ENCODE peak calls at places on chromosomes 4 and X, in ten cellular contexts. W, K, E, C, T, R, U, Q, B and N are unnamed samples.

GRCh38 chr4:155339588-155339987 is 37.2 kb downstream of the MAP9 start:
- DNase-seq in W (no peak), K (no peak), E (no peak), C (no peak), T (no peak), R (no peak), U (no peak), Q (no peak), B (no peak), N (peak; percentile 7)

GRCh38 chr4:139560396-139561084 is 4.5 kb upstream of the SETD7 start:
- DNase-seq in W (peak; percentile 67), K (no peak), E (no peak), C (no peak), T (no peak), R (no peak), U (no peak), Q (peak; percentile 48), B (no peak), N (no peak)

GRCh38 chrX:17488036-17488435 is 113.0 kb downstream of the NHS start:
- DNase-seq in W (no peak), K (no peak), E (no peak), C (no peak), T (no peak), R (no peak), U (no peak), Q (no peak), B (peak; percentile 33), N (peak; percentile 22)

GRCh38 chr4:101346562-101347266 is 612 bp downstream of the PPP3CA start:
- DNase-seq in W (peak; percentile 76), K (peak; percentile 63), E (peak; percentile 77), C (peak; percentile 42), T (peak; percentile 85), R (peak; percentile 93), U (peak; percentile 35), Q (peak; percentile 79), B (peak; percentile 43), N (peak; percentile 21)

GRCh38 chr4:118865091-118865708 is 23.5 kb upstream of the SYNPO2 start:
- DNase-seq in W (peak; percentile 48), K (no peak), E (peak; percentile 65), C (no peak), T (no peak), R (no peak), U (peak; percentile 73), Q (peak; percentile 35), B (peak; percentile 53), N (peak; percentile 79)

GRCh38 chr4:55491486-55491885 is 55.2 kb downstream of the CLOCK start:
- DNase-seq in W (no peak), K (no peak), E (no peak), C (no peak), T (no peak), R (no peak), U (no peak), Q (no peak), B (peak; percentile 22), N (no peak)

GRCh38 chr4:123892997-123893745 is 496.6 kb downstream of the SPRY1 start:
- DNase-seq in W (no peak), K (no peak), E (no peak), C (no peak), T (no peak), R (no peak), U (no peak), Q (no peak), B (peak; percentile 36), N (peak; percentile 10)

GRCh38 chr4:126799971-126800722 is 832.6 kb upstream of the INTU start:
- DNase-seq in W (no peak), K (no peak), E (no peak), C (no peak), T (no peak), R (no peak), U (no peak), Q (no peak), B (peak; percentile 69), N (peak; percentile 26)

GRCh38 chrX:9538544-9539045 is 73.7 kb downstream of the TBL1X start:
- DNase-seq in W (no peak), K (no peak), E (no peak), C (no peak), T (no peak), R (no peak), U (no peak), Q (no peak), B (no peak), N (no peak)

GRCh38 chrX:129574214-129574613 is 34.2 kb downstream of the OCRL start:
- DNase-seq in W (no peak), K (no peak), E (no peak), C (no peak), T (no peak), R (no peak), U (no peak), Q (no peak), B (no peak), N (no peak)

GRCh38 chrX:129572422-129572821 is 32.4 kb downstream of the OCRL start:
- DNase-seq in W (no peak), K (no peak), E (no peak), C (no peak), T (no peak), R (no peak), U (no peak), Q (no peak), B (peak; percentile 7), N (no peak)

GRCh38 chrX:129566081-129566480 is 26.0 kb downstream of the OCRL start:
- DNase-seq in W (no peak), K (no peak), E (no peak), C (no peak), T (no peak), R (no peak), U (no peak), Q (no peak), B (peak; percentile 12), N (no peak)

GRCh38 chrX:129565046-129565649 is 25.1 kb downstream of the OCRL start:
- DNase-seq in W (peak; percentile 58), K (no peak), E (no peak), C (no peak), T (no peak), R (no peak), U (no peak), Q (no peak), B (no peak), N (no peak)

DNA sequence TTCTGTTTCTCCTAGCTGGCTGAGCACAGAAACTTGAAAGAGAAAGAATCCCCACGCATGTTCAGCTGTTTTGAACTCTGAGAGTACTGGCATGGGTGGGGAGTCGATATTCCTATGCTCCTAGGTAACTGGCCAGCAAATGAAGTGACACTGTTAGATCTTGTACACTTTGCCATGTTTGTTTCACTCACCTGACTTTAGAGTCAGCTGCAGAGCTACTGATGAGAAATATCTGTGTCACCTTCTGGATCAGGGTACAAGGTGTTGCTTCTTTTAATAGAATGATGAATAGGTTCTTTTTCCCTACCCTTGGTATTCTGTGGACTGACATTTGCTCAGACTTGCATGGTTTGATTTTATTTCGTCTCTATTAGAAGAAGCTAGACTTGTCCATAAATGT is 28.3 kb downstream of the OCRL start:
- DNase-seq in W (no peak), K (no peak), E (no peak), C (no peak), T (no peak), R (no peak), U (no peak), Q (no peak), B (no peak), N (no peak)
- H3K36me3 ChIP-seq in W (peaks cover 9% of the 10 kb centered on the region), K (no peaks in the 10 kb centered on the region), E (peaks cover 7% of the 10 kb centered on the region), C (no peaks in the 10 kb centered on the region), T (peaks cover 8% of the 10 kb centered on the region), R (peaks cover 36% of the 10 kb centered on the region), U (no peaks in the 10 kb centered on the region), Q (no peaks in the 10 kb centered on the region), B (peaks cover 16% of the 10 kb centered on the region), N (peaks cover 2% of the 10 kb centered on the region)

GRCh38 chrX:48083706-48084105 is 12.3 kb upstream of the ZNF630 start:
- DNase-seq in W (no peak), K (no peak), E (no peak), C (no peak), T (no peak), R (no peak), U (no peak), Q (no peak), B (no peak), N (peak; percentile 0)

GRCh38 chrX:48086119-48086518 is 14.7 kb upstream of the ZNF630 start:
- DNase-seq in W (no peak), K (no peak), E (no peak), C (no peak), T (no peak), R (no peak), U (no peak), Q (no peak), B (no peak), N (peak; percentile 54)

DNA sequence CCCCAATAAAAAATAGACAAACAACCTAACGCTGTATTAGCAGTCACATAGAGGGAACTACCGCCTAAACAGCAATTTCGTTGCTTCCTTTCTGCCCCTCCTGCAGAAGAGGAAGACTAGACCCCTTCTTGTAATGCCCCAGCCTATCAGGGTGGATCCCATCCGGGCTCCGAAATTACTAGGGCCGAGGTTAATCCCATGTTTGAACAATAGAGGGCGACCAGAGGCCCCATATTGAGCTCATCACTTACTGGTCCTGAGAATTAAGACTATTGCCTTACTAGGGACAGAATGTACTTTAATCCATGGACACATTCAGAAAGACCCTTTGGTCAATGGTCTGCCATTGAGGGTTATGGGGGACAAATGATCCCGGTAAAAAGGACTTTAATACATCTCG is 11.8 kb upstream of the ZNF630 start:
- DNase-seq in W (peak; percentile 67), K (peak; percentile 39), E (no peak), C (peak; percentile 18), T (no peak), R (no peak), U (peak; percentile 27), Q (no peak), B (peak; percentile 10), N (peak; percentile 38)
- H3K36me3 ChIP-seq in W (no peaks in the 10 kb centered on the region), K (no peaks in the 10 kb centered on the region), E (no peaks in the 10 kb centered on the region), C (no peaks in the 10 kb centered on the region), T (no peaks in the 10 kb centered on the region), R (no peaks in the 10 kb centered on the region), U (no peaks in the 10 kb centered on the region), Q (no peaks in the 10 kb centered on the region), B (no peaks in the 10 kb centered on the region), N (no peaks in the 10 kb centered on the region)

DNA sequence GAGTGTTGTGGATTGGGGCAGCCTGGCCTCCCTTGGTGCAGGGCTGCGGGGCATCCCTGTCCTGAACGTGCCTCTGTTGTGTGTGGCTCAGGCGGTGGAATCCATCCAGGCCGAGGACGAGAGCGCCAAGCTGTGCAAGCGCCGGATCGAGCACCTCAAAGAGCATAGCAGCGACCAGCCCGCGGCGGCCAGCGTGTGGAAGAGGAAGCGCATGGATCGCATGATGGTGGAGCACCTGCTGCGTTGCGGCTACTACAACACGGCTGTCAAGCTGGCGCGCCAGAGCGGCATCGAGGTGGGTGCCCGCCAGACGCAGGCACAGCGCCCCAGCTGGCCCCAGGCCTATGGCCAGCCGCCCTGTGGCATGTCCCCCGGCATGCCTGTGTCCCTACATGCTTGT is 25.6 kb downstream of the MAEA start:
- DNase-seq in W (peak; percentile 67), K (no peak), E (no peak), C (no peak), T (no peak), R (no peak), U (no peak), Q (no peak), B (no peak), N (no peak)
- H3K36me3 ChIP-seq in W (peaks cover 27% of the 10 kb centered on the region), K (peaks cover 15% of the 10 kb centered on the region), E (peaks cover 61% of the 10 kb centered on the region), C (peaks cover 31% of the 10 kb centered on the region), T (peaks cover 64% of the 10 kb centered on the region), R (peaks cover 83% of the 10 kb centered on the region), U (peaks cover 4% of the 10 kb centered on the region), Q (peaks cover 43% of the 10 kb centered on the region), B (peaks cover 6% of the 10 kb centered on the region), N (peaks cover 43% of the 10 kb centered on the region)

DNA sequence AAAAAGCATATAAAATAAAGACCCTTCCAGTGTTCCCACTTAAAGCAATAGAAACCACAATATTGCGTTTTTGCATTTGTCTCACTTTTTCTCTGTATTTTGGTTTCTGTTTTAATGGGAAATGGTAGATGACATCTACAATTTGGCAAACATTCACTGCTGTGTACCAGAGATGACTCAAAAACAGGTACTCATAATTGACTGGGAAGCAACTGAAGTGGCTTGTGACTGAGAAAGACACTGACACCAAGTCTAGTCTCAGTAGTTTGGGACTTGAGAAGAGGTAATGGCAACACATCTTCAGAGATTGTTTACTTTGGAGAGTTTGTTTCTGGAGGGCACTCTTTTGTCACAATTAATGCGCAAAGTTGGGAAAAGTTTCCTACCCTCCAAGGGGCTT is 42.0 kb downstream of the AREG start:
- DNase-seq in W (no peak), K (no peak), E (no peak), C (no peak), T (no peak), R (no peak), U (no peak), Q (no peak), B (no peak), N (no peak)
- H3K36me3 ChIP-seq in W (no peaks in the 10 kb centered on the region), K (no peaks in the 10 kb centered on the region), E (no peaks in the 10 kb centered on the region), C (no peaks in the 10 kb centered on the region), T (no peaks in the 10 kb centered on the region), R (no peaks in the 10 kb centered on the region), U (no peaks in the 10 kb centered on the region), Q (no peaks in the 10 kb centered on the region), B (no peaks in the 10 kb centered on the region), N (no peaks in the 10 kb centered on the region)